ENCODE peak calls at places on chromosomes 1 and 21, in eight cellular contexts. E, G, N, S, U, H, C and V are unnamed samples.

GRCh38 chr1:203324103-203325003 is 19.0 kb downstream of the BTG2 start:
- DNase-seq in E (no peak), G (no peak), N (no peak), S (no peak), U (no peak), H (no peak), C (no peak), V (no peak)

GRCh38 chr21:34843562-34843961 is 174.8 kb downstream of the CLIC6 start:
- DNase-seq in E (no peak), G (peak; percentile 32), N (no peak), S (no peak), U (peak; percentile 49), H (no peak), C (no peak), V (no peak)

GRCh38 chr1:30639881-30640452 is 83.4 kb downstream of the MATN1 start:
- DNase-seq in E (no peak), G (no peak), N (no peak), S (no peak), U (no peak), H (no peak), C (no peak), V (no peak)

GRCh38 chr1:116203936-116204335 is 92.7 kb downstream of the MAB21L3 start:
- DNase-seq in E (no peak), G (no peak), N (no peak), S (no peak), U (no peak), H (no peak), C (no peak), V (no peak)

GRCh38 chr1:109482796-109483638 is 688 bp upstream of the ATXN7L2 start:
- DNase-seq in E (peak; percentile 12), G (no peak), N (no peak), S (peak; percentile 46), U (peak; percentile 13), H (peak; percentile 60), C (no peak), V (peak; percentile 79)

GRCh38 chr1:156704930-156705320 is 458 bp downstream of the CRABP2 start:
- DNase-seq in E (no peak), G (peak; percentile 58), N (no peak), S (peak; percentile 50), U (peak; percentile 75), H (no peak), C (peak; percentile 78), V (peak; percentile 58)

GRCh38 chr1:18934205-18935000 is 22.1 kb downstream of the IFFO2 start:
- DNase-seq in E (no peak), G (no peak), N (no peak), S (no peak), U (no peak), H (no peak), C (no peak), V (no peak)

GRCh38 chr1:45047032-45047431 is 35.0 kb downstream of the UROD start:
- DNase-seq in E (no peak), G (no peak), N (no peak), S (no peak), U (no peak), H (no peak), C (no peak), V (no peak)

GRCh38 chr1:115837762-115838421 is 3.0 kb downstream of the NHLH2 start:
- DNase-seq in E (no peak), G (no peak), N (no peak), S (no peak), U (no peak), H (no peak), C (no peak), V (no peak)

GRCh38 chr1:229093546-229094336 is 177.2 kb upstream of the RAB4A start:
- DNase-seq in E (no peak), G (peak; percentile 79), N (no peak), S (peak; percentile 76), U (no peak), H (no peak), C (peak; percentile 74), V (no peak)

GRCh38 chr1:28983509-28984310 is 69.3 kb downstream of the EPB41 start:
- DNase-seq in E (no peak), G (peak; percentile 29), N (peak; percentile 2), S (peak; percentile 72), U (no peak), H (peak; percentile 46), C (no peak), V (no peak)

GRCh38 chr1:202210370-202210769 is 16.8 kb downstream of the LGR6 start:
- DNase-seq in E (no peak), G (no peak), N (no peak), S (no peak), U (peak; percentile 8), H (peak; percentile 35), C (no peak), V (no peak)

GRCh38 chr1:202207292-202207691 is 13.7 kb downstream of the LGR6 start:
- DNase-seq in E (no peak), G (no peak), N (no peak), S (no peak), U (peak; percentile 73), H (no peak), C (no peak), V (peak; percentile 49)

GRCh38 chr1:202210969-202211368 is 17.4 kb downstream of the LGR6 start:
- DNase-seq in E (no peak), G (no peak), N (no peak), S (no peak), U (no peak), H (no peak), C (no peak), V (no peak)

GRCh38 chr1:202205523-202206190 is 12.1 kb downstream of the LGR6 start:
- DNase-seq in E (no peak), G (no peak), N (no peak), S (no peak), U (no peak), H (no peak), C (no peak), V (no peak)

DNA sequence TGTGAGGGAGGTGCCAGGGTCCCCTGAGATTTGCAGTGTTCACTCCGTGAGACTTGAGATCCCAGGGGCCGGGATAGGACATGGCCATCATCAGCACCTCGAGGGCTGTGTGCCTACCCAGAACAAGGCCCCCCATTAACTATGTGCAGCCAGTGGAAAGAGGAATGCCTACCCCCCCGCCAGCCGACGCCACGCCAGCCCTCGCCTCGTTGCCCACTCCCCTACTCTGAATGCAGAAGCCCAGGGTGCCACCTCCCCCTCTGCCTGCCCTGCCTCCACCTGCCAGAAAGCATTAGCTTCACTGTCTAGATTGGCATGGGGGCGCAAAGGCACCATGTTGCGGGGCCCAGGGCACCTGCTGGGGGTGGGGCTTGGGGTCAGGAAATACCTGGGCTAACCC is 14.9 kb downstream of the LGR6 start:
- DNase-seq in E (no peak), G (no peak), N (no peak), S (no peak), U (no peak), H (no peak), C (no peak), V (no peak)
- H3K27me3 ChIP-seq in E (peaks cover 1% of the 10 kb centered on the region), G (peaks cover 55% of the 10 kb centered on the region), N (peaks cover 31% of the 10 kb centered on the region), S (no peaks in the 10 kb centered on the region), U (peaks cover 55% of the 10 kb centered on the region), H (peaks cover 15% of the 10 kb centered on the region), C (peaks cover 30% of the 10 kb centered on the region), V (peaks cover 4% of the 10 kb centered on the region)

DNA sequence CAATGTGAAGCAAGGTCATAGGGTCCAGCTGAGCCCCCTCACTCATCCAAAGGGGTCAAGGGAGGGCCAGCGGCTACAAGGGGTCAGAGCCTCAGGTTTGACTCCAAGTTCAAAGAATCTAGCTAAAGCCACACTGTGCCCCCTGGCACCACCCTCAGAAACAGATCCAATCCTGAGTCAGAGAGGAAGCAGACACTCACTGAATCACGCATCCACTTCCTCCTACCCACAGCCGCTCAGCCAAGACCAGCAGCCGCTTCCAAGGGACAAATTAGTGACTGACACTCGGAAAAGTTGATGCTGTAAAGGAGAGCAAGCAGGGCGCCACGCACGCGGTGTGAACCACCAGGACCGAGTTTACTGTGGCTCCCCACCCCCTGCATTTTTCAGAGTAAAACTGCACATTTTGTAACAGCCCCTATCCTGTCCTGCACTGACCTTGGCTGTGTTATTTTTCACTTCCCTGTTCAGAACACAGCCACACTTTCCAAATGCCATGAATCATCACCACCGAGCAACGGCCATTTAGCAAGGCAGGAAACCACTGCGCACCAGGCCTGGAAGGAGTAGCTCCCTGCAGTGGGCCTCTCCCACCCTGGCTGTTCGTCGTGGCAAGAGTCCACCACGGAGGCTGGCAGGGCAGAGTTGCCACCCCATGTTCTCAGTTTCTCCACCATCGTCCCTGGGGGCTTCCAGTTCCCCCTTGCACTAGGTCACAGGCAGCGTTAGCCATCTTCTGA is 147.8 kb downstream of the TOMM20 start:
- DNase-seq in E (peak; percentile 38), G (peak; percentile 67), N (no peak), S (peak; percentile 65), U (peak; percentile 97), H (no peak), C (peak; percentile 96), V (peak; percentile 40)
- H3K4me3 ChIP-seq in E (no peak overlapping the region), G (peak overlapping the region; percentile 2), N (no peak overlapping the region), S (no peak overlapping the region), U (no peak overlapping the region), H (no peak overlapping the region), C (peak overlapping the region; percentile 24), V (no peak overlapping the region)

GRCh38 chr1:91701494-91701869 is 184.5 kb downstream of the TGFBR3 start:
- DNase-seq in E (no peak), G (no peak), N (no peak), S (no peak), U (no peak), H (no peak), C (no peak), V (no peak)

GRCh38 chr1:91700332-91700731 is 185.6 kb downstream of the TGFBR3 start:
- DNase-seq in E (no peak), G (no peak), N (no peak), S (no peak), U (peak; percentile 59), H (no peak), C (peak; percentile 56), V (no peak)

GRCh38 chr1:91700771-91701493 is 185.0 kb downstream of the TGFBR3 start:
- DNase-seq in E (no peak), G (no peak), N (no peak), S (no peak), U (peak; percentile 24), H (no peak), C (no peak), V (no peak)

GRCh38 chr1:91697322-91698260 is 188.4 kb downstream of the TGFBR3 start:
- DNase-seq in E (peak; percentile 21), G (no peak), N (no peak), S (no peak), U (peak; percentile 79), H (no peak), C (no peak), V (no peak)

GRCh38 chr1:91699339-91699970 is 186.5 kb downstream of the TGFBR3 start:
- DNase-seq in E (no peak), G (no peak), N (no peak), S (peak; percentile 30), U (peak; percentile 87), H (peak; percentile 34), C (no peak), V (no peak)
- H3K27me3 ChIP-seq in E (no peaks in the 10 kb centered on the region), G (no peaks in the 10 kb centered on the region), N (no peaks in the 10 kb centered on the region), S (no peaks in the 10 kb centered on the region), U (no peaks in the 10 kb centered on the region), H (no peaks in the 10 kb centered on the region), C (no peaks in the 10 kb centered on the region), V (no peaks in the 10 kb centered on the region)

DNA sequence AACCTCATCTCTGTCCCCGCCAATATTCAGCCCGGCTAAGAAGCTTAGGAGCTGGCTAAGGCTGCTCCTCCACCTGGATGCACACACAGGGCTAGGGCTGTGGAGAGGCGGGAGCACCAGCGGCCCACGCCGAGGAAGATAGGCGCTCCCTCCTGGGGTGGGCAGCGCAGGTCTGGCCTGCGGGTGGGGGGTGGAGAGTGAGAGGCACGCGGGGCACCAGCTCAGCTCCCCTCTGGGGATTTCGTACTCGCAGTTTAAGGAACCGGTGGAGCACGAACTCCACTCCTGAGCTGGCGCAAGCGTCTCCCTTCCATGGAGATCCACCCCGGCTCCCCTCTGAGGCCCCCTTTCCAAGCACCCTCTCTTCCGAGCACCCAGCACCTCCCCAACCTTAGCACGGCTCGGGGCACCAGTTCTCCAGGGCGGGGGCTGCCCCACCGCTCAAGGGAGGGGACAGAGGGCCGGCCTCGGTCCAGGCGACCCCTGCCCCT is 433 bp upstream of the KAZN start:
- DNase-seq in E (no peak), G (no peak), N (no peak), S (no peak), U (no peak), H (peak; percentile 61), C (no peak), V (peak; percentile 10)
- H3K4me3 ChIP-seq in E (no peak overlapping the region), G (peak overlapping the region; percentile 46), N (peak overlapping the region; percentile 92), S (no peak overlapping the region), U (no peak overlapping the region), H (peak overlapping the region; percentile 80), C (no peak overlapping the region), V (no peak overlapping the region)